ENCODE peak calls at places on chromosome 22, in five cellular contexts. G is T-helper 1 cell, E is amniotic stem cell, K is body of pancreas, B is A549. M is an unnamed sample.

GRCh38 chr22:47201996-47202818 is 439.8 kb downstream of the TBC1D22A start:
- DNase-seq in G (no peak), E (no peak), K (no peak), B (no peak), M (no peak)

GRCh38 chr22:17159504-17159951 is 451 bp upstream of the HDHD5 start:
- DNase-seq in G (no peak), E (no peak), K (peak), B (peak), M (no peak)

GRCh38 chr22:20606041-20606783 is 98.8 kb downstream of the MED15 start:
- DNase-seq in G (peak), E (peak), K (peak), B (peak), M (no peak)

GRCh38 chr22:25567305-25567704 is 2.8 kb downstream of the GRK3 start:
- DNase-seq in G (no peak), E (no peak), K (no peak), B (no peak), M (no peak)

GRCh38 chr22:19577422-19577966 is 53.3 kb upstream of the CLDN5 start:
- DNase-seq in G (no peak), E (no peak), K (no peak), B (no peak), M (no peak)

GRCh38 chr22:23203452-23204124 is 23.3 kb downstream of the BCR start:
- DNase-seq in G (no peak), E (no peak), K (no peak), B (no peak), M (no peak)

GRCh38 chr22:23698673-23699235 is 7.9 kb downstream of the RGL4 start:
- DNase-seq in G (no peak), E (no peak), K (no peak), B (no peak), M (no peak)

GRCh38 chr22:35446365-35446764 is 46.4 kb downstream of the MCM5 start:
- DNase-seq in G (no peak), E (peak), K (no peak), B (peak), M (no peak)

GRCh38 chr22:48251629-48252028 is 1489.2 kb downstream of the TBC1D22A start:
- DNase-seq in G (no peak), E (no peak), K (no peak), B (no peak), M (no peak)

GRCh38 chr22:20400606-20401375 is 6.8 kb downstream of the ZNF74 start:
- DNase-seq in G (no peak), E (no peak), K (no peak), B (no peak), M (no peak)

GRCh38 chr22:37267128-37267587 is 15.2 kb upstream of the CYTH4 start:
- DNase-seq in G (peak), E (no peak), K (no peak), B (peak), M (no peak)

GRCh38 chr22:49214976-49215375 is 612.7 kb downstream of the BRD1 start:
- DNase-seq in G (no peak), E (no peak), K (no peak), B (no peak), M (no peak)

GRCh38 chr22:45884201-45885067 is 92.5 kb downstream of the WNT7B start:
- DNase-seq in G (peak), E (no peak), K (peak), B (no peak), M (no peak)

GRCh38 chr22:22039286-22040074 is 56.9 kb upstream of the TOP3B start:
- DNase-seq in G (no peak), E (no peak), K (no peak), B (no peak), M (no peak)

GRCh38 chr22:42184852-42185251 is 54.2 kb upstream of the CYP2D6 start:
- DNase-seq in G (no peak), E (no peak), K (no peak), B (no peak), M (no peak)

GRCh38 chr22:20143883-20144665 is 6.8 kb downstream of the CCDC188 start:
- DNase-seq in G (no peak), E (no peak), K (no peak), B (no peak), M (no peak)

GRCh38 chr22:31492151-31492550 is 2.5 kb upstream of the EIF4ENIF1 start:
- DNase-seq in G (no peak), E (no peak), K (no peak), B (no peak), M (no peak)

M was measured in DMS 273 treated with DMSO at 0.1 percent for 48 hours.